ENCODE peak calls at places on chromosomes 3 and 15, in seven cellular contexts. W, S, E, O, Z, G and L are unnamed samples.

GRCh38 chr3:31704651-31705179 is 172.0 kb downstream of the STT3B start:
- DNase-seq in E (no peak), W (no peak), S (peak; percentile 76), O (peak; percentile 50), Z (peak; percentile 31), G (no peak), L (no peak)

GRCh38 chr15:79206940-79207339 is 75.6 kb upstream of the ANKRD34C start:
- DNase-seq in Z (no peak), O (no peak), W (no peak), G (no peak), E (no peak), S (no peak), L (no peak)

GRCh38 chr15:66004618-66005262 is 135.4 kb downstream of the RAB11A start:
- DNase-seq in E (no peak), W (no peak), O (no peak), G (no peak), S (peak; percentile 19), Z (peak; percentile 7), L (no peak)

GRCh38 chr15:69149803-69150202 is 10.6 kb upstream of the GLCE start:
- DNase-seq in S (no peak), Z (no peak), O (no peak), W (no peak), G (no peak), E (no peak), L (no peak)

GRCh38 chr3:124780767-124781485 is 50.7 kb downstream of the UMPS start:
- DNase-seq in G (no peak), O (peak; percentile 90), Z (no peak), W (no peak), E (no peak), S (no peak), L (no peak)

GRCh38 chr3:194369522-194370279 is at the start of gene LRRC15:
- DNase-seq in W (no peak), S (peak; percentile 43), O (peak; percentile 29), G (no peak), E (no peak), Z (no peak), L (no peak)

GRCh38 chr3:167679526-167679925 is 25.8 kb upstream of the WDR49 start:
- DNase-seq in E (no peak), G (no peak), S (no peak), W (no peak), Z (no peak), O (no peak), L (no peak)

GRCh38 chr15:80849308-80849707 is 70.1 kb downstream of the CEMIP start:
- DNase-seq in E (no peak), G (no peak), Z (no peak), W (no peak), O (peak; percentile 36), S (peak; percentile 27), L (no peak)

GRCh38 chr3:106126016-106126525 is 257.3 kb upstream of the CBLB start:
- DNase-seq in G (no peak), E (no peak), Z (no peak), W (no peak), O (no peak), S (no peak), L (no peak)

GRCh38 chr3:146160964-146161724 is at the start of gene PLOD2:
- DNase-seq in S (peak; percentile 35), W (peak; percentile 53), G (no peak), E (no peak), Z (no peak), O (peak; percentile 71), L (peak; percentile 26)

GRCh38 chr3:85075663-85076062 is 116.9 kb downstream of the CADM2 start:
- DNase-seq in E (no peak), O (no peak), S (no peak), Z (no peak), W (no peak), G (no peak), L (no peak)

GRCh38 chr3:29370451-29371420 is 89.9 kb downstream of the RBMS3 start:
- DNase-seq in Z (no peak), G (no peak), W (no peak), S (no peak), E (no peak), O (no peak), L (no peak)

GRCh38 chr15:101570238-101570637 is 80.7 kb upstream of the PCSK6 start:
- DNase-seq in S (no peak), G (no peak), W (no peak), O (no peak), E (no peak), Z (no peak), L (no peak)